ENCODE peak calls at places on chromosomes 3 and 15, in nine cellular contexts. One of them, this sample, is unnamed.

GRCh38 chr3:44478055-44478468 is 592 bp upstream of the ZNF445 start:
- DNase-seq in activated CD4-positive, alpha-beta T cell treated with anti-CD3 and anti-CD28 coated beads, Interleukin-2, amount 50 U/mL, for 1 hour: no peak
- DNase-seq in T-helper 22 cell: no peak
- DNase-seq in CD4-positive, alpha-beta T cell: no peak
- DNase-seq in AG10803: peak; percentile 2
- DNase-seq in WTC11: no peak
- DNase-seq in AG04450: no peak
- DNase-seq in stimulated activated naive CD8-positive, alpha-beta T cell treated with anti-CD3 and anti-CD28 coated beads, Interleukin-15, Interleukin-2, amounts not matched to agents 100 U/mL and 50 U/mL, for 24 hours: no peak
- DNase-seq in GM03348: no peak
- DNase-seq in this sample: no peak

GRCh38 chr15:78210349-78210717 is 24.0 kb downstream of the ACSBG1 start:
- DNase-seq in activated CD4-positive, alpha-beta T cell treated with anti-CD3 and anti-CD28 coated beads, Interleukin-2, amount 50 U/mL, for 1 hour: no peak
- DNase-seq in T-helper 22 cell: no peak
- DNase-seq in CD4-positive, alpha-beta T cell: no peak
- DNase-seq in AG10803: no peak
- DNase-seq in WTC11: no peak
- DNase-seq in AG04450: no peak
- DNase-seq in stimulated activated naive CD8-positive, alpha-beta T cell treated with anti-CD3 and anti-CD28 coated beads, Interleukin-15, Interleukin-2, amounts not matched to agents 100 U/mL and 50 U/mL, for 24 hours: no peak
- DNase-seq in GM03348: no peak
- DNase-seq in this sample: no peak

GRCh38 chr3:126179825-126180476 is 435 bp downstream of the ALDH1L1 start:
- DNase-seq in activated CD4-positive, alpha-beta T cell treated with anti-CD3 and anti-CD28 coated beads, Interleukin-2, amount 50 U/mL, for 1 hour: no peak
- DNase-seq in T-helper 22 cell: no peak
- DNase-seq in CD4-positive, alpha-beta T cell: no peak
- DNase-seq in AG10803: no peak
- DNase-seq in WTC11: peak; percentile 66
- DNase-seq in AG04450: no peak
- DNase-seq in stimulated activated naive CD8-positive, alpha-beta T cell treated with anti-CD3 and anti-CD28 coated beads, Interleukin-15, Interleukin-2, amounts not matched to agents 100 U/mL and 50 U/mL, for 24 hours: no peak
- DNase-seq in GM03348: no peak
- DNase-seq in this sample: no peak

GRCh38 chr3:52310861-52311566 is 5.1 kb upstream of the DNAH1 start:
- DNase-seq in activated CD4-positive, alpha-beta T cell treated with anti-CD3 and anti-CD28 coated beads, Interleukin-2, amount 50 U/mL, for 1 hour: peak; percentile 9
- DNase-seq in T-helper 22 cell: no peak
- DNase-seq in CD4-positive, alpha-beta T cell: no peak
- DNase-seq in AG10803: no peak
- DNase-seq in WTC11: no peak
- DNase-seq in AG04450: no peak
- DNase-seq in stimulated activated naive CD8-positive, alpha-beta T cell treated with anti-CD3 and anti-CD28 coated beads, Interleukin-15, Interleukin-2, amounts not matched to agents 100 U/mL and 50 U/mL, for 24 hours: peak; percentile 69
- DNase-seq in GM03348: no peak
- DNase-seq in this sample: no peak

GRCh38 chr3:58998476-58999117 is 51.2 kb downstream of the CFAP20DC start:
- DNase-seq in activated CD4-positive, alpha-beta T cell treated with anti-CD3 and anti-CD28 coated beads, Interleukin-2, amount 50 U/mL, for 1 hour: no peak
- DNase-seq in T-helper 22 cell: no peak
- DNase-seq in CD4-positive, alpha-beta T cell: no peak
- DNase-seq in AG10803: peak; percentile 86
- DNase-seq in WTC11: no peak
- DNase-seq in AG04450: peak; percentile 81
- DNase-seq in stimulated activated naive CD8-positive, alpha-beta T cell treated with anti-CD3 and anti-CD28 coated beads, Interleukin-15, Interleukin-2, amounts not matched to agents 100 U/mL and 50 U/mL, for 24 hours: no peak
- DNase-seq in GM03348: peak; percentile 88
- DNase-seq in this sample: peak; percentile 89

GRCh38 chr15:29612701-29613100 is 209.6 kb downstream of the TJP1 start:
- DNase-seq in activated CD4-positive, alpha-beta T cell treated with anti-CD3 and anti-CD28 coated beads, Interleukin-2, amount 50 U/mL, for 1 hour: no peak
- DNase-seq in T-helper 22 cell: no peak
- DNase-seq in CD4-positive, alpha-beta T cell: no peak
- DNase-seq in AG10803: peak; percentile 30
- DNase-seq in WTC11: no peak
- DNase-seq in AG04450: no peak
- DNase-seq in stimulated activated naive CD8-positive, alpha-beta T cell treated with anti-CD3 and anti-CD28 coated beads, Interleukin-15, Interleukin-2, amounts not matched to agents 100 U/mL and 50 U/mL, for 24 hours: no peak
- DNase-seq in GM03348: no peak
- DNase-seq in this sample: peak; percentile 42

GRCh38 chr15:51796777-51797474 is 32.5 kb upstream of the TMOD3 start:
- DNase-seq in activated CD4-positive, alpha-beta T cell treated with anti-CD3 and anti-CD28 coated beads, Interleukin-2, amount 50 U/mL, for 1 hour: no peak
- DNase-seq in T-helper 22 cell: no peak
- DNase-seq in CD4-positive, alpha-beta T cell: no peak
- DNase-seq in AG10803: peak; percentile 17
- DNase-seq in WTC11: no peak
- DNase-seq in AG04450: no peak
- DNase-seq in stimulated activated naive CD8-positive, alpha-beta T cell treated with anti-CD3 and anti-CD28 coated beads, Interleukin-15, Interleukin-2, amounts not matched to agents 100 U/mL and 50 U/mL, for 24 hours: no peak
- DNase-seq in GM03348: no peak
- DNase-seq in this sample: no peak

GRCh38 chr3:159856496-159857098 is 132.0 kb upstream of the IL12A start:
- DNase-seq in activated CD4-positive, alpha-beta T cell treated with anti-CD3 and anti-CD28 coated beads, Interleukin-2, amount 50 U/mL, for 1 hour: no peak
- DNase-seq in T-helper 22 cell: no peak
- DNase-seq in CD4-positive, alpha-beta T cell: no peak
- DNase-seq in AG10803: no peak
- DNase-seq in WTC11: no peak
- DNase-seq in AG04450: no peak
- DNase-seq in stimulated activated naive CD8-positive, alpha-beta T cell treated with anti-CD3 and anti-CD28 coated beads, Interleukin-15, Interleukin-2, amounts not matched to agents 100 U/mL and 50 U/mL, for 24 hours: no peak
- DNase-seq in GM03348: no peak
- DNase-seq in this sample: no peak

GRCh38 chr3:25396686-25397085 is 31.4 kb upstream of the RARB start:
- DNase-seq in activated CD4-positive, alpha-beta T cell treated with anti-CD3 and anti-CD28 coated beads, Interleukin-2, amount 50 U/mL, for 1 hour: no peak
- DNase-seq in T-helper 22 cell: no peak
- DNase-seq in CD4-positive, alpha-beta T cell: no peak
- DNase-seq in AG10803: no peak
- DNase-seq in WTC11: no peak
- DNase-seq in AG04450: no peak
- DNase-seq in stimulated activated naive CD8-positive, alpha-beta T cell treated with anti-CD3 and anti-CD28 coated beads, Interleukin-15, Interleukin-2, amounts not matched to agents 100 U/mL and 50 U/mL, for 24 hours: no peak
- DNase-seq in GM03348: no peak
- DNase-seq in this sample: no peak

GRCh38 chr3:112437146-112438022 is 61.9 kb downstream of the BTLA start:
- DNase-seq in activated CD4-positive, alpha-beta T cell treated with anti-CD3 and anti-CD28 coated beads, Interleukin-2, amount 50 U/mL, for 1 hour: no peak
- DNase-seq in T-helper 22 cell: no peak
- DNase-seq in CD4-positive, alpha-beta T cell: no peak
- DNase-seq in AG10803: peak; percentile 44
- DNase-seq in WTC11: no peak
- DNase-seq in AG04450: peak; percentile 8
- DNase-seq in stimulated activated naive CD8-positive, alpha-beta T cell treated with anti-CD3 and anti-CD28 coated beads, Interleukin-15, Interleukin-2, amounts not matched to agents 100 U/mL and 50 U/mL, for 24 hours: no peak
- DNase-seq in GM03348: peak; percentile 24
- DNase-seq in this sample: no peak

GRCh38 chr3:144816366-144816765 is 844.7 kb downstream of the DIPK2A start:
- DNase-seq in activated CD4-positive, alpha-beta T cell treated with anti-CD3 and anti-CD28 coated beads, Interleukin-2, amount 50 U/mL, for 1 hour: no peak
- DNase-seq in T-helper 22 cell: no peak
- DNase-seq in CD4-positive, alpha-beta T cell: no peak
- DNase-seq in AG10803: no peak
- DNase-seq in WTC11: no peak
- DNase-seq in AG04450: no peak
- DNase-seq in stimulated activated naive CD8-positive, alpha-beta T cell treated with anti-CD3 and anti-CD28 coated beads, Interleukin-15, Interleukin-2, amounts not matched to agents 100 U/mL and 50 U/mL, for 24 hours: no peak
- DNase-seq in GM03348: no peak
- DNase-seq in this sample: no peak

GRCh38 chr3:59052803-59053411 is 3.1 kb upstream of the CFAP20DC start:
- DNase-seq in activated CD4-positive, alpha-beta T cell treated with anti-CD3 and anti-CD28 coated beads, Interleukin-2, amount 50 U/mL, for 1 hour: no peak
- DNase-seq in T-helper 22 cell: no peak
- DNase-seq in CD4-positive, alpha-beta T cell: no peak
- DNase-seq in AG10803: peak; percentile 52
- DNase-seq in WTC11: no peak
- DNase-seq in AG04450: peak; percentile 3
- DNase-seq in stimulated activated naive CD8-positive, alpha-beta T cell treated with anti-CD3 and anti-CD28 coated beads, Interleukin-15, Interleukin-2, amounts not matched to agents 100 U/mL and 50 U/mL, for 24 hours: no peak
- DNase-seq in GM03348: peak; percentile 48
- DNase-seq in this sample: no peak

GRCh38 chr3:68817243-68817642 is 115.1 kb downstream of the TAFA4 start:
- DNase-seq in activated CD4-positive, alpha-beta T cell treated with anti-CD3 and anti-CD28 coated beads, Interleukin-2, amount 50 U/mL, for 1 hour: no peak
- DNase-seq in T-helper 22 cell: no peak
- DNase-seq in CD4-positive, alpha-beta T cell: no peak
- DNase-seq in AG10803: no peak
- DNase-seq in WTC11: no peak
- DNase-seq in AG04450: no peak
- DNase-seq in stimulated activated naive CD8-positive, alpha-beta T cell treated with anti-CD3 and anti-CD28 coated beads, Interleukin-15, Interleukin-2, amounts not matched to agents 100 U/mL and 50 U/mL, for 24 hours: no peak
- DNase-seq in GM03348: no peak
- DNase-seq in this sample: no peak

GRCh38 chr3:155024006-155024638 is 56.0 kb upstream of the MME start:
- DNase-seq in activated CD4-positive, alpha-beta T cell treated with anti-CD3 and anti-CD28 coated beads, Interleukin-2, amount 50 U/mL, for 1 hour: no peak
- DNase-seq in T-helper 22 cell: no peak
- DNase-seq in CD4-positive, alpha-beta T cell: no peak
- DNase-seq in AG10803: peak; percentile 36
- DNase-seq in WTC11: no peak
- DNase-seq in AG04450: no peak
- DNase-seq in stimulated activated naive CD8-positive, alpha-beta T cell treated with anti-CD3 and anti-CD28 coated beads, Interleukin-15, Interleukin-2, amounts not matched to agents 100 U/mL and 50 U/mL, for 24 hours: no peak
- DNase-seq in GM03348: peak; percentile 19
- DNase-seq in this sample: peak; percentile 71

GRCh38 chr15:93091465-93091864 is 2.5 kb upstream of the RGMA start:
- DNase-seq in activated CD4-positive, alpha-beta T cell treated with anti-CD3 and anti-CD28 coated beads, Interleukin-2, amount 50 U/mL, for 1 hour: no peak
- DNase-seq in T-helper 22 cell: no peak
- DNase-seq in CD4-positive, alpha-beta T cell: no peak
- DNase-seq in AG10803: no peak
- DNase-seq in WTC11: no peak
- DNase-seq in AG04450: no peak
- DNase-seq in stimulated activated naive CD8-positive, alpha-beta T cell treated with anti-CD3 and anti-CD28 coated beads, Interleukin-15, Interleukin-2, amounts not matched to agents 100 U/mL and 50 U/mL, for 24 hours: no peak
- DNase-seq in GM03348: no peak
- DNase-seq in this sample: no peak

GRCh38 chr3:38567498-38567897 is 71.4 kb downstream of the EXOG start:
- DNase-seq in activated CD4-positive, alpha-beta T cell treated with anti-CD3 and anti-CD28 coated beads, Interleukin-2, amount 50 U/mL, for 1 hour: no peak
- DNase-seq in T-helper 22 cell: no peak
- DNase-seq in CD4-positive, alpha-beta T cell: no peak
- DNase-seq in AG10803: no peak
- DNase-seq in WTC11: no peak
- DNase-seq in AG04450: no peak
- DNase-seq in stimulated activated naive CD8-positive, alpha-beta T cell treated with anti-CD3 and anti-CD28 coated beads, Interleukin-15, Interleukin-2, amounts not matched to agents 100 U/mL and 50 U/mL, for 24 hours: no peak
- DNase-seq in GM03348: no peak
- DNase-seq in this sample: no peak

GRCh38 chr3:144529562-144529961 is 557.9 kb downstream of the DIPK2A start:
- DNase-seq in activated CD4-positive, alpha-beta T cell treated with anti-CD3 and anti-CD28 coated beads, Interleukin-2, amount 50 U/mL, for 1 hour: no peak
- DNase-seq in T-helper 22 cell: no peak
- DNase-seq in CD4-positive, alpha-beta T cell: no peak
- DNase-seq in AG10803: no peak
- DNase-seq in WTC11: no peak
- DNase-seq in AG04450: no peak
- DNase-seq in stimulated activated naive CD8-positive, alpha-beta T cell treated with anti-CD3 and anti-CD28 coated beads, Interleukin-15, Interleukin-2, amounts not matched to agents 100 U/mL and 50 U/mL, for 24 hours: no peak
- DNase-seq in GM03348: no peak
- DNase-seq in this sample: no peak

GRCh38 chr3:123757281-123757940 is 126.7 kb downstream of the MYLK start:
- DNase-seq in activated CD4-positive, alpha-beta T cell treated with anti-CD3 and anti-CD28 coated beads, Interleukin-2, amount 50 U/mL, for 1 hour: no peak
- DNase-seq in T-helper 22 cell: no peak
- DNase-seq in CD4-positive, alpha-beta T cell: no peak
- DNase-seq in AG10803: peak; percentile 70
- DNase-seq in WTC11: no peak
- DNase-seq in AG04450: no peak
- DNase-seq in stimulated activated naive CD8-positive, alpha-beta T cell treated with anti-CD3 and anti-CD28 coated beads, Interleukin-15, Interleukin-2, amounts not matched to agents 100 U/mL and 50 U/mL, for 24 hours: no peak
- DNase-seq in GM03348: no peak
- DNase-seq in this sample: no peak

GRCh38 chr3:60528651-60529050 is 722.6 kb downstream of the FHIT start:
- DNase-seq in activated CD4-positive, alpha-beta T cell treated with anti-CD3 and anti-CD28 coated beads, Interleukin-2, amount 50 U/mL, for 1 hour: no peak
- DNase-seq in T-helper 22 cell: no peak
- DNase-seq in CD4-positive, alpha-beta T cell: no peak
- DNase-seq in AG10803: no peak
- DNase-seq in WTC11: no peak
- DNase-seq in AG04450: no peak
- DNase-seq in stimulated activated naive CD8-positive, alpha-beta T cell treated with anti-CD3 and anti-CD28 coated beads, Interleukin-15, Interleukin-2, amounts not matched to agents 100 U/mL and 50 U/mL, for 24 hours: no peak
- DNase-seq in GM03348: no peak
- DNase-seq in this sample: no peak

GRCh38 chr3:52388348-52388821 is 56.5 kb downstream of the SEMA3G start:
- DNase-seq in activated CD4-positive, alpha-beta T cell treated with anti-CD3 and anti-CD28 coated beads, Interleukin-2, amount 50 U/mL, for 1 hour: no peak
- DNase-seq in T-helper 22 cell: no peak
- DNase-seq in CD4-positive, alpha-beta T cell: no peak
- DNase-seq in AG10803: no peak
- DNase-seq in WTC11: peak; percentile 79
- DNase-seq in AG04450: no peak
- DNase-seq in stimulated activated naive CD8-positive, alpha-beta T cell treated with anti-CD3 and anti-CD28 coated beads, Interleukin-15, Interleukin-2, amounts not matched to agents 100 U/mL and 50 U/mL, for 24 hours: no peak
- DNase-seq in GM03348: no peak
- DNase-seq in this sample: no peak

GRCh38 chr3:59920801-59921200 is 871.0 kb upstream of the CFAP20DC start:
- DNase-seq in activated CD4-positive, alpha-beta T cell treated with anti-CD3 and anti-CD28 coated beads, Interleukin-2, amount 50 U/mL, for 1 hour: no peak
- DNase-seq in T-helper 22 cell: no peak
- DNase-seq in CD4-positive, alpha-beta T cell: no peak
- DNase-seq in AG10803: no peak
- DNase-seq in WTC11: no peak
- DNase-seq in AG04450: no peak
- DNase-seq in stimulated activated naive CD8-positive, alpha-beta T cell treated with anti-CD3 and anti-CD28 coated beads, Interleukin-15, Interleukin-2, amounts not matched to agents 100 U/mL and 50 U/mL, for 24 hours: no peak
- DNase-seq in GM03348: no peak
- DNase-seq in this sample: no peak

GRCh38 chr15:33104276-33104675 is 90.2 kb downstream of the FMN1 start:
- DNase-seq in activated CD4-positive, alpha-beta T cell treated with anti-CD3 and anti-CD28 coated beads, Interleukin-2, amount 50 U/mL, for 1 hour: no peak
- DNase-seq in T-helper 22 cell: no peak
- DNase-seq in CD4-positive, alpha-beta T cell: no peak
- DNase-seq in AG10803: peak; percentile 72
- DNase-seq in WTC11: no peak
- DNase-seq in AG04450: no peak
- DNase-seq in stimulated activated naive CD8-positive, alpha-beta T cell treated with anti-CD3 and anti-CD28 coated beads, Interleukin-15, Interleukin-2, amounts not matched to agents 100 U/mL and 50 U/mL, for 24 hours: no peak
- DNase-seq in GM03348: peak; percentile 56
- DNase-seq in this sample: peak; percentile 91

GRCh38 chr3:16257304-16257703 is 7.4 kb downstream of the DPH3 start:
- DNase-seq in activated CD4-positive, alpha-beta T cell treated with anti-CD3 and anti-CD28 coated beads, Interleukin-2, amount 50 U/mL, for 1 hour: no peak
- DNase-seq in T-helper 22 cell: no peak
- DNase-seq in CD4-positive, alpha-beta T cell: no peak
- DNase-seq in AG10803: no peak
- DNase-seq in WTC11: no peak
- DNase-seq in AG04450: no peak
- DNase-seq in stimulated activated naive CD8-positive, alpha-beta T cell treated with anti-CD3 and anti-CD28 coated beads, Interleukin-15, Interleukin-2, amounts not matched to agents 100 U/mL and 50 U/mL, for 24 hours: no peak
- DNase-seq in GM03348: no peak
- DNase-seq in this sample: no peak

GRCh38 chr3:182067423-182067822 is 355.7 kb downstream of the SOX2 start:
- DNase-seq in activated CD4-positive, alpha-beta T cell treated with anti-CD3 and anti-CD28 coated beads, Interleukin-2, amount 50 U/mL, for 1 hour: no peak
- DNase-seq in T-helper 22 cell: no peak
- DNase-seq in CD4-positive, alpha-beta T cell: no peak
- DNase-seq in AG10803: no peak
- DNase-seq in WTC11: no peak
- DNase-seq in AG04450: no peak
- DNase-seq in stimulated activated naive CD8-positive, alpha-beta T cell treated with anti-CD3 and anti-CD28 coated beads, Interleukin-15, Interleukin-2, amounts not matched to agents 100 U/mL and 50 U/mL, for 24 hours: no peak
- DNase-seq in GM03348: no peak
- DNase-seq in this sample: no peak

GRCh38 chr3:123076496-123077418 is 9.9 kb downstream of the PDIA5 start:
- DNase-seq in activated CD4-positive, alpha-beta T cell treated with anti-CD3 and anti-CD28 coated beads, Interleukin-2, amount 50 U/mL, for 1 hour: no peak
- DNase-seq in T-helper 22 cell: no peak
- DNase-seq in CD4-positive, alpha-beta T cell: no peak
- DNase-seq in AG10803: no peak
- DNase-seq in WTC11: no peak
- DNase-seq in AG04450: no peak
- DNase-seq in stimulated activated naive CD8-positive, alpha-beta T cell treated with anti-CD3 and anti-CD28 coated beads, Interleukin-15, Interleukin-2, amounts not matched to agents 100 U/mL and 50 U/mL, for 24 hours: no peak
- DNase-seq in GM03348: no peak
- DNase-seq in this sample: no peak

GRCh38 chr3:8764528-8764927 is 4.9 kb downstream of the OXTR start:
- DNase-seq in activated CD4-positive, alpha-beta T cell treated with anti-CD3 and anti-CD28 coated beads, Interleukin-2, amount 50 U/mL, for 1 hour: no peak
- DNase-seq in T-helper 22 cell: no peak
- DNase-seq in CD4-positive, alpha-beta T cell: no peak
- DNase-seq in AG10803: no peak
- DNase-seq in WTC11: no peak
- DNase-seq in AG04450: no peak
- DNase-seq in stimulated activated naive CD8-positive, alpha-beta T cell treated with anti-CD3 and anti-CD28 coated beads, Interleukin-15, Interleukin-2, amounts not matched to agents 100 U/mL and 50 U/mL, for 24 hours: no peak
- DNase-seq in GM03348: no peak
- DNase-seq in this sample: no peak

This sample was measured in HS-27A.